ENCODE peak calls at places on chromosomes 11 and 22, in nine cellular contexts. One of them, this sample, is unnamed.

GRCh38 chr22:26535499-26535898 is 23.2 kb upstream of the TFIP11 start:
- DNase-seq in stomach: no peak
- DNase-seq in breast epithelium: no peak
- DNase-seq in transverse colon: no peak
- DNase-seq in endothelial cell of umbilical vein: no peak
- DNase-seq in esophagus muscularis mucosa: no peak
- DNase-seq in sigmoid colon: no peak
- DNase-seq in suprapubic skin: no peak
- DNase-seq in HCT116: no peak
- DNase-seq in this sample: no peak

GRCh38 chr11:28911829-28912228 is 803.6 kb downstream of the METTL15 start:
- DNase-seq in transverse colon: no peak
- DNase-seq in suprapubic skin: no peak
- DNase-seq in endothelial cell of umbilical vein: peak; percentile 49
- DNase-seq in sigmoid colon: no peak
- DNase-seq in esophagus muscularis mucosa: no peak
- DNase-seq in HCT116: no peak
- DNase-seq in breast epithelium: no peak
- DNase-seq in stomach: no peak
- DNase-seq in this sample: no peak

GRCh38 chr11:45606514-45607024 is 58.9 kb downstream of the CHST1 start:
- DNase-seq in breast epithelium: no peak
- DNase-seq in endothelial cell of umbilical vein: no peak
- DNase-seq in esophagus muscularis mucosa: no peak
- DNase-seq in HCT116: no peak
- DNase-seq in suprapubic skin: no peak
- DNase-seq in sigmoid colon: no peak
- DNase-seq in stomach: no peak
- DNase-seq in transverse colon: no peak
- DNase-seq in this sample: no peak

GRCh38 chr11:122229611-122230386 is 113.8 kb upstream of the BLID start:
- DNase-seq in endothelial cell of umbilical vein: peak; percentile 89
- DNase-seq in stomach: no peak
- DNase-seq in esophagus muscularis mucosa: no peak
- DNase-seq in sigmoid colon: no peak
- DNase-seq in breast epithelium: no peak
- DNase-seq in transverse colon: no peak
- DNase-seq in suprapubic skin: no peak
- DNase-seq in HCT116: no peak
- DNase-seq in this sample: no peak

GRCh38 chr11:44835979-44836378 is 109.2 kb downstream of the TSPAN18 start:
- DNase-seq in endothelial cell of umbilical vein: no peak
- DNase-seq in esophagus muscularis mucosa: no peak
- DNase-seq in sigmoid colon: no peak
- DNase-seq in HCT116: no peak
- DNase-seq in breast epithelium: no peak
- DNase-seq in transverse colon: no peak
- DNase-seq in suprapubic skin: no peak
- DNase-seq in stomach: no peak
- DNase-seq in this sample: no peak

GRCh38 chr11:68039526-68040086 is 781 bp downstream of the TCIRG1 start:
- DNase-seq in transverse colon: no peak
- DNase-seq in stomach: no peak
- DNase-seq in sigmoid colon: peak; percentile 70
- DNase-seq in breast epithelium: no peak
- DNase-seq in suprapubic skin: peak; percentile 75
- DNase-seq in HCT116: no peak
- DNase-seq in endothelial cell of umbilical vein: no peak
- DNase-seq in esophagus muscularis mucosa: no peak
- DNase-seq in this sample: peak; percentile 54

GRCh38 chr11:63564785-63565350 is 1.7 kb upstream of the PLAAT2 start:
- DNase-seq in suprapubic skin: no peak
- DNase-seq in breast epithelium: no peak
- DNase-seq in HCT116: no peak
- DNase-seq in esophagus muscularis mucosa: no peak
- DNase-seq in endothelial cell of umbilical vein: no peak
- DNase-seq in transverse colon: peak; percentile 82
- DNase-seq in stomach: peak; percentile 73
- DNase-seq in sigmoid colon: no peak
- DNase-seq in this sample: peak; percentile 82

GRCh38 chr11:47923667-47924066 is 56.7 kb upstream of the PTPRJ start:
- DNase-seq in endothelial cell of umbilical vein: peak; percentile 20
- DNase-seq in breast epithelium: no peak
- DNase-seq in stomach: peak; percentile 62
- DNase-seq in transverse colon: no peak
- DNase-seq in HCT116: no peak
- DNase-seq in suprapubic skin: no peak
- DNase-seq in sigmoid colon: peak; percentile 76
- DNase-seq in esophagus muscularis mucosa: no peak
- DNase-seq in this sample: peak; percentile 68

GRCh38 chr11:126968915-126969314 is 31.7 kb downstream of the KIRREL3 start:
- DNase-seq in transverse colon: no peak
- DNase-seq in endothelial cell of umbilical vein: no peak
- DNase-seq in esophagus muscularis mucosa: no peak
- DNase-seq in sigmoid colon: no peak
- DNase-seq in breast epithelium: no peak
- DNase-seq in suprapubic skin: no peak
- DNase-seq in HCT116: no peak
- DNase-seq in stomach: no peak
- DNase-seq in this sample: no peak

GRCh38 chr22:24271406-24271760 is 752 bp downstream of the SPECC1L start:
- DNase-seq in breast epithelium: no peak
- DNase-seq in suprapubic skin: no peak
- DNase-seq in sigmoid colon: no peak
- DNase-seq in esophagus muscularis mucosa: no peak
- DNase-seq in HCT116: no peak
- DNase-seq in transverse colon: no peak
- DNase-seq in stomach: no peak
- DNase-seq in endothelial cell of umbilical vein: no peak
- DNase-seq in this sample: no peak

GRCh38 chr11:110587972-110588371 is 124.3 kb downstream of the ARHGAP20 start:
- DNase-seq in endothelial cell of umbilical vein: no peak
- DNase-seq in stomach: no peak
- DNase-seq in transverse colon: no peak
- DNase-seq in breast epithelium: no peak
- DNase-seq in esophagus muscularis mucosa: no peak
- DNase-seq in suprapubic skin: no peak
- DNase-seq in HCT116: no peak
- DNase-seq in sigmoid colon: no peak
- DNase-seq in this sample: no peak

GRCh38 chr11:43735115-43735514 is 54.6 kb downstream of the HSD17B12 start:
- DNase-seq in endothelial cell of umbilical vein: no peak
- DNase-seq in esophagus muscularis mucosa: no peak
- DNase-seq in breast epithelium: no peak
- DNase-seq in transverse colon: no peak
- DNase-seq in HCT116: no peak
- DNase-seq in sigmoid colon: no peak
- DNase-seq in stomach: no peak
- DNase-seq in suprapubic skin: no peak
- DNase-seq in this sample: no peak

GRCh38 chr11:76787911-76788596 is 4.9 kb downstream of the TSKU start:
- DNase-seq in HCT116: peak; percentile 61
- DNase-seq in transverse colon: peak; percentile 26
- DNase-seq in endothelial cell of umbilical vein: no peak
- DNase-seq in breast epithelium: peak; percentile 50
- DNase-seq in sigmoid colon: peak; percentile 74
- DNase-seq in suprapubic skin: no peak
- DNase-seq in esophagus muscularis mucosa: no peak
- DNase-seq in stomach: no peak
- DNase-seq in this sample: no peak

GRCh38 chr11:96098511-96099241 is 174.8 kb upstream of the MTMR2 start:
- DNase-seq in endothelial cell of umbilical vein: no peak
- DNase-seq in transverse colon: no peak
- DNase-seq in breast epithelium: no peak
- DNase-seq in suprapubic skin: no peak
- DNase-seq in stomach: no peak
- DNase-seq in HCT116: no peak
- DNase-seq in esophagus muscularis mucosa: no peak
- DNase-seq in sigmoid colon: no peak
- DNase-seq in this sample: no peak

GRCh38 chr22:47206185-47206584 is 443.7 kb downstream of the TBC1D22A start:
- DNase-seq in esophagus muscularis mucosa: peak; percentile 45
- DNase-seq in suprapubic skin: no peak
- DNase-seq in endothelial cell of umbilical vein: no peak
- DNase-seq in transverse colon: no peak
- DNase-seq in breast epithelium: no peak
- DNase-seq in HCT116: no peak
- DNase-seq in sigmoid colon: peak; percentile 33
- DNase-seq in stomach: no peak
- DNase-seq in this sample: no peak

GRCh38 chr22:47205081-47205491 is 442.6 kb downstream of the TBC1D22A start:
- DNase-seq in endothelial cell of umbilical vein: no peak
- DNase-seq in transverse colon: no peak
- DNase-seq in esophagus muscularis mucosa: no peak
- DNase-seq in sigmoid colon: peak; percentile 41
- DNase-seq in suprapubic skin: peak; percentile 79
- DNase-seq in breast epithelium: no peak
- DNase-seq in HCT116: no peak
- DNase-seq in stomach: peak; percentile 19
- DNase-seq in this sample: no peak

GRCh38 chr22:47206819-47207218 is 444.4 kb downstream of the TBC1D22A start:
- DNase-seq in breast epithelium: no peak
- DNase-seq in suprapubic skin: peak; percentile 57
- DNase-seq in stomach: peak; percentile 14
- DNase-seq in esophagus muscularis mucosa: peak; percentile 39
- DNase-seq in sigmoid colon: peak; percentile 52
- DNase-seq in HCT116: no peak
- DNase-seq in transverse colon: no peak
- DNase-seq in endothelial cell of umbilical vein: no peak
- DNase-seq in this sample: no peak

GRCh38 chr22:47204002-47204979 is 441.8 kb downstream of the TBC1D22A start:
- DNase-seq in sigmoid colon: peak; percentile 72
- DNase-seq in breast epithelium: peak; percentile 48
- DNase-seq in transverse colon: no peak
- DNase-seq in suprapubic skin: peak; percentile 74
- DNase-seq in esophagus muscularis mucosa: peak; percentile 81
- DNase-seq in stomach: peak; percentile 22
- DNase-seq in HCT116: no peak
- DNase-seq in endothelial cell of umbilical vein: no peak
- DNase-seq in this sample: no peak

DNA sequence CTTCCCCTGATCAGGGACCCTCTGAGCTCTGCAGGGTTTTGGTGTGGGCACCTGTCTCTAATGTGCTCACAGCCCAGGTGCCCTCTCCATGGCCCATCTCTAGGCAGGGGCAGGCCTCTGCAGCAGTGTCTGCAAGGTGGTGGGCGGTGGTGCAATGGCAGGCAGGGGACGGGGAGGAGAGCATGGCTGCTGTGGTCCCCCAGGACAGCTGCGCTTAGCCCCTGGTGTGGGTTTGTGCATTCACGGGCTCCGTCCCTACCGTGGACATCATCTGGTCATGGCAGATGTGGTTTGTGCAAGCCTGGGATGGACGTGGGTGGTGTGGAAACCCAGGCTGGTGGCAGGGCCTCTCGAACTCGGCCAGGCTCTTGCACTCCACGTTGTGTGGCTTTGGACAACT is 443.1 kb downstream of the TBC1D22A start:
- DNase-seq in esophagus muscularis mucosa: peak; percentile 72
- DNase-seq in breast epithelium: no peak
- DNase-seq in sigmoid colon: no peak
- DNase-seq in suprapubic skin: peak; percentile 55
- DNase-seq in transverse colon: no peak
- DNase-seq in endothelial cell of umbilical vein: no peak
- DNase-seq in stomach: peak; percentile 15
- DNase-seq in HCT116: no peak
- DNase-seq in this sample: peak; percentile 37
- H3K9me3 ChIP-seq in esophagus muscularis mucosa: no peaks in the 10 kb centered on the region
- H3K9me3 ChIP-seq in breast epithelium: no peaks in the 10 kb centered on the region
- H3K9me3 ChIP-seq in sigmoid colon: no peaks in the 10 kb centered on the region
- H3K9me3 ChIP-seq in suprapubic skin: no peaks in the 10 kb centered on the region
- H3K9me3 ChIP-seq in transverse colon: no peaks in the 10 kb centered on the region
- H3K9me3 ChIP-seq in endothelial cell of umbilical vein: no peaks in the 10 kb centered on the region
- H3K9me3 ChIP-seq in stomach: no peaks in the 10 kb centered on the region
- H3K9me3 ChIP-seq in HCT116: no peaks in the 10 kb centered on the region
- H3K9me3 ChIP-seq in this sample: no peaks in the 10 kb centered on the region

DNA sequence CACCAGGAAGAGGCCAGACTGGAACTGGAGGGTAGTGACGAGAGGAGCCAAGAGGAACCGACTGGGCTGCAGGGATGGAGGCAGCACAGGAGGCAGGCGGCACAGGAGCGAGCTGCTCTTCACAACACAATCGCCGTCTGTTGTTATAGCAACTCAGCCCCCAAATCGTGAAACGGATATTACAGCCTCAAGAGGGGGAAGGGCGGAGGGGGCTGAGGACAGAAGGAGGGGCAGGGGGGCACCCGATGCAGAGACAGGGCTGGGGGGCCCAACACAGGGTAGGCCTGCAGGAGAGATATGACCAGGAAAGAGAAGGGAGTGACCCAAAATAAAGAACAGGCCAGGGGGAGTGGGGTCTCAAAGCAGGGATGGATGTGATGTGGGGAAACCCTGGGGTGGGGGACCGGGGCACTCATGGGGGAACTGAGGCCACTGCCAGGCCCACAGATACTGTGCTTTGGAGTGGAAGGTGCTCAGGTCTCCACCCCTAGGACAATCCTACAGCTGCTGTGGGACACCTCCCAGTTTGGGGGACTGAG is 2.7 kb upstream of the NRXN2 start:
- DNase-seq in breast epithelium: no peak
- DNase-seq in suprapubic skin: no peak
- DNase-seq in stomach: no peak
- DNase-seq in transverse colon: no peak
- DNase-seq in esophagus muscularis mucosa: no peak
- DNase-seq in endothelial cell of umbilical vein: no peak
- DNase-seq in HCT116: no peak
- DNase-seq in sigmoid colon: peak; percentile 35
- DNase-seq in this sample: no peak
- TF ChIP-seq POLR2AphosphoS5 in breast epithelium: no peak
- TF ChIP-seq POLR2AphosphoS5 in suprapubic skin: no peak
- TF ChIP-seq POLR2AphosphoS5 in stomach: no peak
- TF ChIP-seq POLR2AphosphoS5 in transverse colon: no peak
- TF ChIP-seq POLR2AphosphoS5 in esophagus muscularis mucosa: no peak
- TF ChIP-seq POLR2AphosphoS5 in endothelial cell of umbilical vein: no peak
- TF ChIP-seq POLR2AphosphoS5 in HCT116: no peak
- TF ChIP-seq POLR2AphosphoS5 in sigmoid colon: no peak
- TF ChIP-seq POLR2AphosphoS5 in this sample: no peak

DNA sequence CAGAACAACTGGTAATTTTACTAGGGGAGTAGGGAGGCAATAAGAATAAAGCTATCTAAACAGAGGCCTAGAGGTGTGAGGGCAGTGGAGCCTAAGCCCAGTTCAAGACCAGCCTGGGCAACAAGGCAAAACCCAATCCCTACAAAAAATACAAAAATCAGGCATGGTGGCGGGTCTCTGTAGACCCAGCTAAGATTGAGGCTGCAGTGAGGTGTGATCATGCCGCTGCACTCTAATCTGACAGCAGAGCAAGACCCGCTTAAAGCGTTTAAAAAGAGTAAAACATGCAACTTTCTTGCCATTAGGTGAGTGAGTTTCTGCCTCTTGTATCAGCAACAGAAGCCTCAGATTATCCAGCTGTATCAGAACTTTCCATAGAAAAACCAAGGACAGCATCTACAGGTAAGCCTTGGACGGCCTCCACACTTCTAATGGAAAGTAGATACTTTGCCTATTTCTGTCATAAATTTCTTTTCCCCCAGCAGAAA is 12.1 kb downstream of the TAF1D start:
- DNase-seq in stomach: no peak
- DNase-seq in transverse colon: no peak
- DNase-seq in sigmoid colon: no peak
- DNase-seq in endothelial cell of umbilical vein: no peak
- DNase-seq in esophagus muscularis mucosa: no peak
- DNase-seq in HCT116: no peak
- DNase-seq in breast epithelium: no peak
- DNase-seq in suprapubic skin: no peak
- DNase-seq in this sample: no peak
- TF ChIP-seq POLR2A in stomach: no peak
- TF ChIP-seq POLR2A in transverse colon: no peak
- TF ChIP-seq POLR2A in sigmoid colon: no peak
- TF ChIP-seq POLR2A in endothelial cell of umbilical vein: no peak
- TF ChIP-seq POLR2A in esophagus muscularis mucosa: no peak
- TF ChIP-seq POLR2A in HCT116: no peak
- TF ChIP-seq POLR2A in breast epithelium: no peak
- TF ChIP-seq POLR2A in suprapubic skin: no peak
- TF ChIP-seq POLR2A in this sample: no peak

GRCh38 chr22:10727393-10727792 is 4800.6 kb upstream of the OR11H1 start:
- DNase-seq in stomach: no peak
- DNase-seq in transverse colon: no peak
- DNase-seq in sigmoid colon: no peak
- DNase-seq in HCT116: no peak
- DNase-seq in esophagus muscularis mucosa: no peak
- DNase-seq in endothelial cell of umbilical vein: no peak
- DNase-seq in suprapubic skin: no peak
- DNase-seq in breast epithelium: no peak
- DNase-seq in this sample: no peak
- H3K9me3 ChIP-seq in stomach: peaks cover 52% of the 10 kb centered on the region
- H3K9me3 ChIP-seq in transverse colon: peaks cover 30% of the 10 kb centered on the region
- H3K9me3 ChIP-seq in sigmoid colon: peaks cover 67% of the 10 kb centered on the region
- H3K9me3 ChIP-seq in HCT116: peaks cover 60% of the 10 kb centered on the region
- H3K9me3 ChIP-seq in esophagus muscularis mucosa: peaks cover 59% of the 10 kb centered on the region
- H3K9me3 ChIP-seq in endothelial cell of umbilical vein: peaks cover 60% of the 10 kb centered on the region
- H3K9me3 ChIP-seq in suprapubic skin: peaks cover 53% of the 10 kb centered on the region
- H3K9me3 ChIP-seq in breast epithelium: peaks cover 72% of the 10 kb centered on the region
- H3K9me3 ChIP-seq in this sample: peaks cover 21% of the 10 kb centered on the region